ENCODE peak calls at places on chromosomes 12 and 14, in seven cellular contexts. V is HepG2, A is stomach, S is AG04450, T is fibroblast of lung, W is MM.1S, M is psoas muscle. I is an unnamed sample.

GRCh38 chr14:67409461-67409860 is 2.5 kb downstream of the PLEK2 start:
- DNase-seq in T (no peak), V (no peak), W (no peak), M (no peak), A (no peak), S (no peak), I (no peak)

GRCh38 chr12:50196537-50196936 is 29.4 kb upstream of the CERS5 start:
- DNase-seq in A (no peak), T (no peak), M (no peak), W (no peak), V (no peak), S (no peak), I (no peak)

GRCh38 chr14:73180385-73180805 is 44.1 kb downstream of the PSEN1 start:
- DNase-seq in V (peak), A (no peak), W (no peak), M (no peak), T (peak), S (peak), I (peak)

GRCh38 chr12:111037047-111037446 is 116.7 kb upstream of the MYL2 start:
- DNase-seq in T (no peak), A (no peak), W (no peak), S (no peak), V (no peak), M (no peak), I (no peak)

GRCh38 chr12:75837700-75838099 is 193.9 kb downstream of the PHLDA1 start:
- DNase-seq in T (peak), V (no peak), W (no peak), A (no peak), S (no peak), M (no peak), I (no peak)

GRCh38 chr12:132171968-132172521 is 27.8 kb downstream of the NOC4L start:
- DNase-seq in M (no peak), W (no peak), S (no peak), V (no peak), T (no peak), A (no peak), I (no peak)

GRCh38 chr14:32977913-32978312 is 39.2 kb downstream of the NPAS3 start:
- DNase-seq in W (no peak), V (no peak), T (no peak), M (no peak), A (no peak), S (no peak), I (no peak)

GRCh38 chr14:100332797-100333196 is 9.7 kb downstream of the SLC25A47 start:
- DNase-seq in A (no peak), V (no peak), M (no peak), T (no peak), W (no peak), S (no peak), I (no peak)

GRCh38 chr14:105374389-105374788 is 23.9 kb upstream of the TEX22 start:
- DNase-seq in W (no peak), A (no peak), T (no peak), S (no peak), M (no peak), V (no peak), I (peak)

GRCh38 chr14:101030586-101030985 is 127.1 kb upstream of the RTL1 start:
- DNase-seq in W (no peak), T (no peak), S (no peak), V (no peak), M (no peak), A (no peak), I (no peak)

GRCh38 chr12:119807380-119807779 is 69.7 kb downstream of the CIT start:
- DNase-seq in T (no peak), S (no peak), W (no peak), V (no peak), M (no peak), A (no peak), I (no peak)

GRCh38 chr12:50589650-50590435 is 85.1 kb downstream of the DIP2B start:
- DNase-seq in A (no peak), M (no peak), T (peak), S (peak), V (no peak), W (no peak), I (no peak)

GRCh38 chr12:78293039-78293686 is 462.5 kb downstream of the NAV3 start:
- DNase-seq in W (no peak), A (no peak), M (no peak), T (peak), S (no peak), V (peak), I (peak)

GRCh38 chr12:88571543-88571942 is 8.7 kb downstream of the KITLG start:
- DNase-seq in M (no peak), V (no peak), T (no peak), W (no peak), A (no peak), S (no peak), I (no peak)

GRCh38 chr12:112537710-112538396 is 119.1 kb downstream of the PTPN11 start:
- DNase-seq in M (no peak), S (no peak), W (no peak), T (no peak), A (no peak), V (peak), I (no peak)

GRCh38 chr12:128258866-128259555 is 8.0 kb upstream of the TMEM132C start:
- DNase-seq in A (no peak), W (no peak), S (no peak), M (no peak), T (no peak), V (no peak), I (no peak)

GRCh38 chr12:13661005-13661887 is 320.2 kb downstream of the GRIN2B start:
- DNase-seq in A (peak), W (peak), M (peak), S (peak), T (peak), V (peak), I (peak)

GRCh38 chr14:33249361-33249760 is 310.7 kb downstream of the NPAS3 start:
- DNase-seq in V (no peak), S (no peak), A (no peak), T (no peak), M (no peak), W (no peak), I (no peak)

GRCh38 chr12:115838952-115839351 is 438.5 kb downstream of the MED13L start:
- DNase-seq in S (no peak), T (no peak), A (no peak), V (no peak), M (no peak), W (no peak), I (no peak)

GRCh38 chr12:110733089-110733715 is 9.5 kb downstream of the PPP1CC start:
- DNase-seq in W (no peak), T (peak), M (no peak), A (no peak), S (no peak), V (no peak), I (no peak)

GRCh38 chr12:19744760-19745218 is 305.5 kb downstream of the AEBP2 start:
- DNase-seq in A (no peak), W (no peak), S (peak), M (no peak), V (no peak), T (peak), I (no peak)

GRCh38 chr12:57713209-57713608 is 19.3 kb downstream of the OS9 start:
- DNase-seq in T (no peak), M (no peak), W (no peak), V (no peak), S (no peak), A (no peak), I (no peak)

GRCh38 chr12:57708296-57708695 is 14.4 kb downstream of the OS9 start:
- DNase-seq in A (no peak), M (no peak), V (no peak), W (no peak), T (no peak), S (no peak), I (no peak)

GRCh38 chr12:57715786-57716185 is 21.9 kb downstream of the OS9 start:
- DNase-seq in V (no peak), W (no peak), M (no peak), T (no peak), S (no peak), A (no peak), I (no peak)

GRCh38 chr12:57716305-57716704 is 22.2 kb downstream of the AGAP2 start:
- DNase-seq in W (no peak), S (no peak), M (no peak), A (no peak), T (no peak), V (no peak), I (no peak)

GRCh38 chr12:57712671-57713070 is 18.7 kb downstream of the OS9 start:
- DNase-seq in W (no peak), T (no peak), A (no peak), V (no peak), S (no peak), M (no peak), I (no peak)
- H3K27ac ChIP-seq in W (no peak), T (no peak), A (no peak), V (no peak), S (no peak), M (no peak), I (no peak)

DNA sequence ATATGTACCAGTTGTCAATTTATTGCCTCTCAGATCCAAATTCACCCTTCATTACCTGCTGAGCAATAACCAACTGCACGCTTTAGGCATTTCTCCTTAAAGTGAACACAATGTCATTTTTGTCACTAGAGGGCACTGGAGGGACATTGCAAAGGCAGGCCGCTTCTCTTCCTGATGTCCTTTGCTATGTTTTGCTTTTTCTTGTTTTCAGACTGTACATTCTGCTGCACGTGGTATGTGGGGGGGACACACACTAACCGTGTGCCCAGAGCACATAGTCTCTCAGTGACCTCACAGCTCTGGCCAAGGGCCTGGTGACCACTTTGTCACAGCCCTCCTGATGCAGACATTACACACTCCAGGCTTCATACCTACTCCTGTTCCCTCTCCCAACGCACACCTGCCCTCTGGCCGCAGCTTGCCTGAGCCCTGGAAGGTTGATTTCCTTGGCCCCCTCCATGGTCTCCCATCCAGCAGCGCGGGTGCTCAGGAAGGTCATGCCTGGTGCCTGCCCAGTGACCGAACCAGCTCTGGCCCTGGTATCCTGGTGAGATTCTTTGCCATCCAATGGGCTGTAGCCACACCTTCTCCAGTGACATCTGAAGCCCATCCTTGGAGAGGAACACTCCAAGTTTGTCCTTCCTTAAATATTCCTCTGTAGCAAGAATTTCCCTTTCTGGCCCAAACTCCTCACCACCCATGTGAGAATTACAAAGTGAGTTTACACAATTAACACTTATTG is 39.9 kb downstream of the MYO1H start:
- DNase-seq in W (peak), A (no peak), V (peak), S (no peak), M (no peak), T (peak), I (no peak)
- TF ChIP-seq CTCF in W (peak), A (no peak), V (peak), S (peak), M (peak), T (peak), I (peak)

GRCh38 chr12:1453801-1454200 is 140.6 kb downstream of the FBXL14 start:
- DNase-seq in W (no peak), V (no peak), T (no peak), M (no peak), A (no peak), S (no peak), I (no peak)

GRCh38 chr12:1457901-1458300 is 136.5 kb downstream of the FBXL14 start:
- DNase-seq in T (peak), M (peak), W (no peak), A (no peak), V (no peak), S (peak), I (no peak)

GRCh38 chr12:1459339-1459738 is 135.0 kb downstream of the FBXL14 start:
- DNase-seq in V (no peak), W (no peak), S (no peak), T (no peak), M (no peak), A (no peak), I (no peak)

DNA sequence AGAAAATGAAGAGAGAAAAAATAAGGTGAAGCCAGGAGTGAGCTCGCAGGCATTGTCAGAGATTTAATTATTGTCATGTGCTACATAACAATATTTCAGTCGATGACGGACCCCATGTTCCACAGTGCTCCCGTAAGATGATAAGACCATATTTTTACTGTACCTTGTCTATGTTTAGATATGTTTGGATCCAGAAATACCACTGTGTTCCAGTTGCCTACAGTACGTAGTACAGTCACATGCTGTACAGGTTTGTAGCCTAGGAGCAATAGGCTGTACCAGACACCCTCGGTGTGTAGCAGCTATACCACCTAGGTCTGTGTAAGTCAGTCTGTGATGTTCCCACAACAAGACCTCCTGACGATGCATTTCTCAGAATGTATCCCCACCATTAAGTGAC is 137.5 kb downstream of the FBXL14 start:
- DNase-seq in T (no peak), S (no peak), V (no peak), W (no peak), M (no peak), A (no peak), I (no peak)
- H3K27ac ChIP-seq in T (no peak), S (no peak), V (no peak), W (no peak), M (no peak), A (no peak), I (no peak)

GRCh38 chr12:99620159-99620479 is 27.4 kb upstream of the GARIN6 start:
- DNase-seq in T (no peak), M (no peak), V (no peak), A (no peak), W (no peak), S (no peak), I (no peak)

GRCh38 chr12:99618657-99619056 is 28.9 kb upstream of the GARIN6 start:
- DNase-seq in S (no peak), W (no peak), M (no peak), T (no peak), A (no peak), V (no peak), I (no peak)

GRCh38 chr12:99619389-99620158 is 28.0 kb upstream of the GARIN6 start:
- DNase-seq in T (peak), M (no peak), S (peak), V (peak), W (peak), A (no peak), I (no peak)
- TF ChIP-seq CTCF in T (no peak), M (no peak), S (peak), V (peak), W (peak), A (no peak), I (peak)

DNA sequence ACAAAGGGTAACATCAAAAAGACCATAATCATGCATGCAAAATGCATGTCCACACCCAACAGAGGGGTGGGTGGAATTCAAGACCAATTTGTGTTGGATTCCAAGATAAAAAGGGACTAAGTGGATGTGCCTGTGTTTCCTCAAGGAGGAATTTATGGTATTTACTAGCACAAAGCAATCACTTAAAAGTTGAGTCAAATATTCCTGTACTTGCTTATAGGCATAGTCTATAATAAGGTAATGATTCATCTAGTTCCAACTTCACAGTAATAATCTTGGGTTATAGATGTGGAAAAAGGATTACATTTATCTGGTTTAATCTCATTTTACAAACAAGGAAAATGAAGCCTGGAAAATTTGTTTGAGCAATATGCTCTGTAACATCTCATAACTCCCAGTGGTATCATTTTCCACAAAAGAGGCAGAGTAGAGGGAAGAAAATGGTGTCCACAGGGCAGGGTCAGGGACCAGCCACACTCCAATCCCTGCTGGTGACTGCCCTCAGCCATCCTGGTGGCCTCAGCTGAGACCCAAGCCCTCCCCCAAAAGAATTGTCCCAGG is 80.8 kb upstream of the REP15 start:
- DNase-seq in V (no peak), M (no peak), T (no peak), S (no peak), W (no peak), A (no peak), I (no peak)
- H3K27ac ChIP-seq in V (no peak), M (no peak), T (peak), S (no peak), W (no peak), A (no peak), I (peak)

DNA sequence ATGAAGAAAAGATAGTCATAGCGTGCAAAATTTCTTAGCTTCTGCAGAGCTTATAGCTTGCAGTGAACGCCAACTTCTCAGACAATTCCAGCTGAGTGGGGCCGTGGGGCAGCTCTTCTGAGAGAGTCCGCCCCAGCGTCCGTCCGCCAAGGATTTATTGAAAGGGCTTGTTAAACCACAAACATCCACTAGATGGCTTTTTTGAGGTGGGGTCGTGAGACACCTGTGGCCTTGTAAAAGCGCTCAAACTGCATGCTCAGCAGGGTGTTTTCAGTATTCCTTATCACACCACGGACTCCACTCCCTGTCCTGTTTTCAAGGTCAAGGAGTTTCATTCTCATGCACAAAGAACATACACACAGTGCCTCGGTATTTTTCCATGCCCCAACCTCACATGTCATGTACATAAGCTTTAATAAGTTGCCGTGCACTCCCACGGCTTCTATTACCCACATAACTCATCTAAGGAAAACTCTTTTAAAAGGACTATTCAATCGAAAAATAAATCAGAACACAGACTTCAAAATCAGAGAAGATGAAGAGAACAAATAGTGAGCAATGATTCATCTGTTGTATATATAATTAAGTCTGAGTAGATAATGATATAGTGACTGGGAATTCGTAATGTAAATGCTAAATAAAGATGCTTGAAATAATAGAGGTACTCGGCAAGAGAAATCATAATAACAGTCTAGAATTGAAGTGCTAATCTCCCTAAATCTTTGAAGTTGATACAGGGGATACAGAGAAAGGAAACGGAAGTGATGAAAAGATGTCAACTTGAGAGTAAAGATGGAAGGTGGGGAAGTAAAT is 46.7 kb downstream of the WBP11 start:
- DNase-seq in T (no peak), S (no peak), A (peak), W (peak), M (no peak), V (peak), I (no peak)
- TF ChIP-seq CTCF in T (no peak), S (peak), A (peak), W (peak), M (no peak), V (peak), I (no peak)

DNA sequence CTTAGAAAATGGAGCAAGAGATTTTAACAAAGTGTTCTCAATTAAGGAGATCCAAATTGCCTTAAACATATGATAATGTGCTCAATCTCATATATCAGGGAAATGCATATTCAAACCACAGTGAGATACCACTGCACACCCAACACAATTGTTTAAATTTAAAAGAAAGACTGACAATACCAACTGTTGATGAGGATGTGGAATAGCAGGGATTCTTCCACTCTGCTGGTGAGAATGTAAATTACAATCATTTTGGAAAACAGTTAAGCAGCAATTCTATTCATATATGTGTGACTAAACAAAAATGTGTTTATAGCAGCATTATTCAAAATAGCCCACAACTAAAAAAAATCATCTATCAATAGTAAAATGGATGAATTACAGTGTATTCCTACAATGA is 144.2 kb downstream of the KICS2 start:
- DNase-seq in M (no peak), W (no peak), V (peak), S (no peak), A (no peak), T (no peak), I (no peak)
- H3K27ac ChIP-seq in M (no peak), W (no peak), V (no peak), S (no peak), A (no peak), T (no peak), I (no peak)

GRCh38 chr12:57735952-57736742 is 2.4 kb downstream of the AGAP2 start:
- DNase-seq in W (no peak), T (no peak), S (no peak), M (no peak), A (no peak), V (peak), I (peak)
- TF ChIP-seq CTCF in W (no peak), T (peak), S (peak), M (no peak), A (no peak), V (peak), I (peak)